ENCODE peak calls at places on chromosome 5, in ten cellular contexts. F is NCI-H187 treated with DMSO at 0.1 percent for 48 hours; V is activated naive CD8-positive, alpha-beta T cell treated with anti-CD3 and anti-CD28 coated beads, Interleukin-2, amount 10 ng/mL, durations not matched to agents 7 days and 5 days; K is HS-27A; C is BJ; I is iPS DF 6.9; E is HFF-Myc; X is A549; J is effector memory CD8-positive, alpha-beta T cell; A is activated T-cell treated with anti-CD3 and anti-CD28 coated beads for 24 hours. H is an unnamed sample.
A peak's percentile ranks its signal among the peaks of the same experiment; 100 is the strongest.

GRCh38 chr5:10233505-10233904 is 16.2 kb downstream of the ATPSCKMT start:
- DNase-seq in X (peak; percentile 47), I (no peak), K (peak; percentile 69), J (no peak), V (no peak), E (peak; percentile 57), F (no peak), C (peak; percentile 79), A (no peak), H (peak; percentile 76)

GRCh38 chr5:68217476-68217984 is 2.0 kb downstream of the PIK3R1 start:
- DNase-seq in X (no peak), J (no peak), V (no peak), E (no peak), I (no peak), K (no peak), C (no peak), A (no peak), F (no peak), H (peak; percentile 9)

GRCh38 chr5:160516696-160517530 is 95.3 kb downstream of the PTTG1 start:
- DNase-seq in I (no peak), X (no peak), V (no peak), A (no peak), E (no peak), K (no peak), F (no peak), J (no peak), C (no peak), H (no peak)

GRCh38 chr5:108617467-108618435 is 129.9 kb upstream of the FER start:
- DNase-seq in V (no peak), I (no peak), J (no peak), A (no peak), F (no peak), E (no peak), C (no peak), X (no peak), K (peak; percentile 7), H (no peak)

GRCh38 chr5:1808466-1808865 is 7.3 kb downstream of the NDUFS6 start:
- DNase-seq in V (no peak), K (no peak), X (no peak), F (no peak), I (no peak), A (no peak), C (no peak), E (no peak), J (no peak), H (no peak)

GRCh38 chr5:81817980-81818379 is 67.1 kb upstream of the SSBP2 start:
- DNase-seq in C (no peak), E (no peak), V (no peak), A (no peak), K (no peak), I (no peak), X (no peak), F (no peak), J (no peak), H (no peak)

GRCh38 chr5:161096591-161096990 is 244.6 kb upstream of the ATP10B start:
- DNase-seq in K (no peak), A (no peak), X (no peak), C (no peak), F (no peak), J (no peak), V (no peak), I (no peak), E (no peak), H (no peak)

GRCh38 chr5:123085638-123086286 is 3.3 kb upstream of the PRDM6 start:
- DNase-seq in V (no peak), X (no peak), I (no peak), E (no peak), F (no peak), J (no peak), C (no peak), K (no peak), A (no peak), H (no peak)

GRCh38 chr5:82019342-82020138 is 47.7 kb downstream of the ATG10 start:
- DNase-seq in F (no peak), J (no peak), K (no peak), V (no peak), A (no peak), I (no peak), X (no peak), C (no peak), E (no peak), H (no peak)

GRCh38 chr5:150075806-150076205 is 10.5 kb downstream of the CSF1R start:
- DNase-seq in I (no peak), E (no peak), J (no peak), K (no peak), V (no peak), C (no peak), X (no peak), A (no peak), F (no peak), H (no peak)

GRCh38 chr5:132032156-132032555 is 20.7 kb upstream of the ACSL6 start:
- DNase-seq in C (no peak), E (no peak), J (no peak), I (no peak), K (no peak), F (no peak), V (no peak), A (no peak), X (no peak), H (no peak)

GRCh38 chr5:88729476-88730182 is 153.4 kb downstream of the MEF2C start:
- DNase-seq in V (no peak), A (peak; percentile 50), E (peak; percentile 61), C (peak; percentile 26), J (peak; percentile 26), I (peak; percentile 71), K (peak; percentile 34), X (peak; percentile 13), F (no peak), H (peak; percentile 74)

GRCh38 chr5:423233-423565 is 19.8 kb upstream of the EXOC3 start:
- DNase-seq in F (no peak), K (no peak), C (no peak), I (no peak), X (no peak), V (no peak), E (no peak), J (no peak), A (no peak), H (no peak)

GRCh38 chr5:160792281-160792680 is 59.7 kb downstream of the ATP10B start:
- DNase-seq in X (no peak), I (no peak), A (no peak), K (no peak), C (no peak), E (no peak), F (no peak), V (no peak), J (no peak), H (no peak)

GRCh38 chr5:93163010-93163663 is 417.9 kb downstream of the NR2F1-AS1 start:
- DNase-seq in X (no peak), A (no peak), K (peak; percentile 73), C (peak; percentile 87), J (no peak), I (no peak), E (peak; percentile 42), V (no peak), F (no peak), H (peak; percentile 85)

GRCh38 chr5:179766021-179766725 is 27.6 kb upstream of the LTC4S start:
- DNase-seq in E (no peak), J (no peak), A (no peak), V (no peak), C (no peak), I (no peak), X (no peak), K (no peak), F (no peak), H (no peak)

GRCh38 chr5:81234801-81235200 is 1.7 kb downstream of the CKMT2 start:
- DNase-seq in X (no peak), C (no peak), V (no peak), E (no peak), K (no peak), J (no peak), A (no peak), F (no peak), I (no peak), H (no peak)

GRCh38 chr5:118076490-118076889 is 911.9 kb downstream of the DTWD2 start:
- DNase-seq in F (no peak), C (no peak), X (no peak), I (no peak), E (no peak), V (no peak), K (no peak), A (no peak), J (no peak), H (no peak)

GRCh38 chr5:116380615-116381014 is 194.0 kb downstream of the SEMA6A start:
- DNase-seq in V (no peak), K (no peak), X (no peak), E (no peak), A (no peak), C (no peak), I (no peak), F (no peak), J (no peak), H (no peak)